ENCODE peak calls at places on chromosomes 2 and 18, in five cellular contexts. J, O, I, W and L are unnamed samples. For H3K27me3, the result is how much of the 10 kb centered on the place peaks cover.

GRCh38 chr18:5103286-5103685 is 93.8 kb downstream of the AKAIN1 start:
- DNase-seq in O (no peak), W (no peak), I (no peak), J (no peak), L (no peak)

GRCh38 chr2:233531880-233532458 is 34.6 kb downstream of the USP40 start:
- DNase-seq in O (no peak), J (no peak), I (peak), W (no peak), L (no peak)

GRCh38 chr2:231687133-231687852 is 21.0 kb upstream of the PTMA start:
- DNase-seq in I (peak), J (peak), O (peak), W (peak), L (peak)

GRCh38 chr18:43830905-43831304 is 553.6 kb upstream of the SYT4 start:
- DNase-seq in W (no peak), O (no peak), J (no peak), I (no peak), L (no peak)

GRCh38 chr2:120253021-120253882 is 600 bp downstream of the RALB start:
- DNase-seq in J (peak), O (peak), I (peak), W (peak), L (peak)

GRCh38 chr18:48002933-48003365 is 72.5 kb upstream of the SMAD2 start:
- DNase-seq in O (no peak), J (peak), W (no peak), I (peak), L (no peak)

GRCh38 chr2:109201465-109202420 is 72.7 kb downstream of the SH3RF3 start:
- DNase-seq in W (no peak), O (no peak), I (no peak), J (peak), L (no peak)

GRCh38 chr2:237217995-237218621 is 132.4 kb downstream of the COPS8 start:
- DNase-seq in O (no peak), W (no peak), I (no peak), J (no peak), L (no peak)

GRCh38 chr18:76658627-76659026 is 163.6 kb upstream of the ZNF516 start:
- DNase-seq in J (no peak), O (no peak), W (no peak), I (no peak), L (no peak)

GRCh38 chr2:227311861-227312506 is 13.1 kb upstream of the MFF start:
- DNase-seq in O (peak), J (no peak), W (no peak), I (no peak), L (no peak)

GRCh38 chr2:159118115-159118858 is 149.8 kb downstream of the TANC1 start:
- DNase-seq in J (peak), I (peak), O (peak), W (peak), L (peak)

GRCh38 chr18:5424903-5425302 is 118.9 kb downstream of the EPB41L3 start:
- DNase-seq in O (peak), J (no peak), W (no peak), I (no peak), L (no peak)

GRCh38 chr18:22173928-22174301 is 4.5 kb downstream of the GATA6 start:
- DNase-seq in O (no peak), W (no peak), J (no peak), I (no peak), L (no peak)

GRCh38 chr2:28188436-28188835 is 204.2 kb upstream of the FOSL2 start:
- DNase-seq in O (no peak), J (no peak), W (no peak), I (no peak), L (no peak)

GRCh38 chr2:118310016-118310877 is 222.0 kb downstream of the INSIG2 start:
- DNase-seq in I (no peak), O (no peak), W (peak), J (no peak), L (no peak)

GRCh38 chr18:8190980-8191379 is 418.3 kb upstream of the RAB12 start:
- DNase-seq in I (no peak), J (no peak), W (no peak), O (no peak), L (no peak)

GRCh38 chr2:12959935-12960334 is 243.2 kb downstream of the TRIB2 start:
- DNase-seq in I (no peak), O (no peak), J (no peak), W (no peak), L (no peak)

GRCh38 chr2:144099746-144100438 is 420.0 kb downstream of the ZEB2 start:
- DNase-seq in O (no peak), W (no peak), I (no peak), J (no peak), L (no peak)

GRCh38 chr2:6826081-6826913 is 39.4 kb downstream of the CMPK2 start:
- DNase-seq in O (peak), W (peak), J (no peak), I (peak), L (no peak)

GRCh38 chr2:118850171-118850900 is 2.9 kb upstream of the EN1 start:
- DNase-seq in I (no peak), O (no peak), J (no peak), W (no peak), L (no peak)

GRCh38 chr2:46098606-46099005 is 198.6 kb upstream of the EPAS1 start:
- DNase-seq in W (no peak), O (peak), J (no peak), I (no peak), L (no peak)

GRCh38 chr2:208049006-208049405 is 23.7 kb upstream of the PLEKHM3 start:
- DNase-seq in W (no peak), O (no peak), J (no peak), I (no peak), L (no peak)

GRCh38 chr2:71923887-71924533 is 223.7 kb downstream of the CYP26B1 start:
- DNase-seq in W (peak), J (peak), O (peak), I (peak), L (no peak)

GRCh38 chr18:2984703-2985261 is 28.2 kb downstream of the LPIN2 start:
- DNase-seq in W (no peak), O (peak), J (no peak), I (no peak), L (no peak)

GRCh38 chr2:156327835-156328401 is 4.6 kb downstream of the NR4A2 start:
- DNase-seq in W (peak), O (no peak), I (no peak), J (no peak), L (no peak)
- H3K27me3 ChIP-seq in W (under half), O (under half), I (half or more), J (half or more), L (under half)

GRCh38 chr2:130963058-130963848 is 126.5 kb downstream of the ARHGEF4 start:
- DNase-seq in I (no peak), J (no peak), O (no peak), W (no peak), L (no peak)
- H3K27me3 ChIP-seq in I (half or more), J (under half), O (under half), W (under half), L (under half)

DNA sequence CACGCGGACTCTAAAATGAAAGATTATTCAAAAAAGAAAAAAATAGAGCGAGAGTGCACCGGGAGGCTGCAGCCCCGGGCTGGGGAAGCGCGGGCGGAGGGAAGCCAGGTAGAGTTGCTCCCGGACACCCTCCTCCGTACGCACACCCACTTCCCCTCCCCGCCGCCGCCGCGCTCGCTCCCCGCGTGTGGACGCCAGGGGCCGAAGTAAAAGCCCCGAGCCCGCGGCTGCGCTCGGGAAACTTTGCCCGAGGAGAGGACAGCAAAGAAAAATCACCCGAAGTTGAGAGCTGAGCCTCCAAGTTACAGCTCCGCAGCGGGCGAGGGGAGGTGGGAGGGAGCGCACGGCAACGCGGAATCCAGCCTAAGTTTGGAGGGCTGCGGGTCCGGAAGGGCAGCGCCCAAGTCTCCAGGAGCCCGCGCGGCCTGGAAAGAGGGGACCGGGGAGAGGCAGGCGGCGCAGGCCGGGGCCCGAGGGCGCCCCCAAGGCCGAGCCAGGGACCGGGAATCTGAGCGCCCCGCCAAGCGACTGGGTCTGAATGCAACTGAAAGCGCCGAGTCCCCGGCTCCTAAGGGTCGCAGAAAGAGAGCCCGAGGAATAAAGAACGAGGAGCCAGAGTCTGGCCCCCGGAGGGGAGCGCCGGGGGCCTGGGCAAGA is 666 bp upstream of the BCL11A start:
- DNase-seq in W (no peak), O (no peak), J (peak), I (no peak), L (no peak)
- H3K27me3 ChIP-seq in W (under half), O (under half), J (half or more), I (half or more), L (under half)

DNA sequence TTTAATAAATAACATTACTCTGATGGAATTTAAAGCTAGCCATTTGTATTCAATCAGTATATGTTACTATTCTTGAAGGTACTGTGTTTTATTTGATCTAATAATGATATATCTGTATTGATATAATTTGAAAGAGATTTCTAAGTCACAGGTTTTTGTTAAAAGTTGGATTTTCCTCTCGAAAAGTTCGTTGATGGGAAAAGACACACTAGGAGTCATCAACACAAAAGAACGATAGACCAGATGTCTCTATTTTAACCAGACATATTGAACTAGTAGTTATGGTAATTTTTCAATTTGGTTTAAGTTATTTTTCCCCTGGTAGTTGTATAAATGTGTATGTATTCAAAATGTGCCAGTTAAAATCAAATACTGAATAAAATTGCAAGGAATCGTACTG is 2.5 kb downstream of the ASXL3 start:
- DNase-seq in W (no peak), O (no peak), I (no peak), J (no peak), L (no peak)
- H3K27me3 ChIP-seq in W (under half), O (under half), I (under half), J (under half), L (under half)

DNA sequence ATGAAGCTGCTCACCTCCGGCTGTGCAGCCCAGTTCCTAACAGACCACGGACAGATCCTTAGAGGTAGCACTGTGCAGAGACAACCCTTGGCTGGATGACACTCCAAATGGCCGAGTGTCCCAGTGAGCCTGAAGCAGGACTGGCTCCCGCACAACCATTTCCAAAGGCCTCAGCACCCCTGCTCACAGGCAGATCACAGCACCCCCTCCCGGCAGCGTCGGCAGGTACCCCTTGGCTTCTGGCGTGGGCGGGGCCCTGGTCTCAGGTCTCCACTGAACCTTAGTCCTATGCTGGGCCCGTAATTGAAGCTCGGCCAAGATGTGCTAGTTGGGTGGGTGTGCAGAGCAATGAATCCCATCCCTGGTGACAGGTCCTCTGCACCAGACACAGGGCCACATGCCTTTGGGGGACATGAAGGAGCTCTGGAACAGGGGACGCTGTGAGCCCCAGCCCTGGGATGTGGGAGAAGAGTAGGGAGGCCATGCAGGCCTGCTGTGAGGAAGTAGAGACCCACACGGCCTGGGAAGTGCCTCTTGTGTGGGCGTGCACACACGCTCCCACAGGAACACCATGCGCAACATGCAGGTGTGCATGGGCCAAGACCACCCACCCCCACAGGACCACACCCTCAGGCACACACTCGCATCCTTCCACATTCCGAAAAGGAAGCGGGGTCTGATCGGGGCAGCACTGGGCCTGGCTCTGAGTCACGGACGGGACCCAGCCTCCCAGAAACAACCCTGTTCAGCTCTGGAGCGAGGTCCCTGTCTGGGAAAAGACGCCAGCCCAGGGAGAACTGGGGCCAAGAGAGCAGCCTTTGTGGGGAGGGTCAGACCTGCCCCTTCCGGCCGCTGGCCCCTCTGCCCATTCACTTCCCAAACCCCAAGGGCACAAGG is 2.8 kb downstream of the DUSP2 start:
- DNase-seq in J (no peak), W (peak), I (no peak), O (peak), L (peak)
- H3K27me3 ChIP-seq in J (under half), W (under half), I (under half), O (under half), L (under half)

DNA sequence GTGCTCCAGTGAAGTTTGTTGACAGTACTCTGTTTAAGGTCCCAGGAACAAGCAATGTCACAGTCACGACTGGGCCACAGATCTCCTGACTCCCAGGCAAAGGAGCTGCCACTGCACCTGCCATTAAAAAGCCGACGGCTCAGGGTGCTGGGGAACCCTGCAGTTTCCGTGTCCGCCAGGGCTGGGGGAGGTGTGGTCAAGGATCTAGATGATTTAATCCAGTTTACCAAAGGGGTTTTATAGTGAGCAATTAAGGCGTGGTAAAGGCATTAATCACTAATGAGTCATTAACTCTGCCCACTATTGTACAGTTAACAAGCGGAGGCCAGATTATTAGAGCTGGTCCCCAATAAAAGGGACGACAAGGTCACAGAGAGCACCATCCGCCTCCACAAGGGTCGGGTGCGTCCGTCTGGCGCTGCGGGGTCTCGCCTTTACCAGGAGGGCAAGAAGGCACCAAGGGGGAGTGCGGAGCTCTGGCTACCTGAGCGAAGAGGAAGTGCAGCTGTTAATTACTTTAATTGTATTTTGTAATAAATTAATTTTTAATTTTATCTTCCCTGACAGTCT is 9.6 kb downstream of the RAX start:
- DNase-seq in O (no peak), W (no peak), J (no peak), I (no peak), L (no peak)
- H3K27me3 ChIP-seq in O (under half), W (under half), J (half or more), I (half or more), L (half or more)

GRCh38 chr18:57433492-57434176 is 1.5 kb upstream of the ONECUT2 start:
- DNase-seq in J (no peak), O (no peak), I (no peak), W (no peak), L (no peak)

GRCh38 chr18:57436193-57436964 is 1.2 kb downstream of the ONECUT2 start:
- DNase-seq in W (no peak), I (no peak), J (no peak), O (no peak), L (no peak)

GRCh38 chr18:57434177-57434535 is 1.0 kb upstream of the ONECUT2 start:
- DNase-seq in W (no peak), O (no peak), J (no peak), I (no peak), L (no peak)

GRCh38 chr18:57435851-57436192 is 648 bp downstream of the ONECUT2 start:
- DNase-seq in J (no peak), W (no peak), O (no peak), I (no peak), L (no peak)

DNA sequence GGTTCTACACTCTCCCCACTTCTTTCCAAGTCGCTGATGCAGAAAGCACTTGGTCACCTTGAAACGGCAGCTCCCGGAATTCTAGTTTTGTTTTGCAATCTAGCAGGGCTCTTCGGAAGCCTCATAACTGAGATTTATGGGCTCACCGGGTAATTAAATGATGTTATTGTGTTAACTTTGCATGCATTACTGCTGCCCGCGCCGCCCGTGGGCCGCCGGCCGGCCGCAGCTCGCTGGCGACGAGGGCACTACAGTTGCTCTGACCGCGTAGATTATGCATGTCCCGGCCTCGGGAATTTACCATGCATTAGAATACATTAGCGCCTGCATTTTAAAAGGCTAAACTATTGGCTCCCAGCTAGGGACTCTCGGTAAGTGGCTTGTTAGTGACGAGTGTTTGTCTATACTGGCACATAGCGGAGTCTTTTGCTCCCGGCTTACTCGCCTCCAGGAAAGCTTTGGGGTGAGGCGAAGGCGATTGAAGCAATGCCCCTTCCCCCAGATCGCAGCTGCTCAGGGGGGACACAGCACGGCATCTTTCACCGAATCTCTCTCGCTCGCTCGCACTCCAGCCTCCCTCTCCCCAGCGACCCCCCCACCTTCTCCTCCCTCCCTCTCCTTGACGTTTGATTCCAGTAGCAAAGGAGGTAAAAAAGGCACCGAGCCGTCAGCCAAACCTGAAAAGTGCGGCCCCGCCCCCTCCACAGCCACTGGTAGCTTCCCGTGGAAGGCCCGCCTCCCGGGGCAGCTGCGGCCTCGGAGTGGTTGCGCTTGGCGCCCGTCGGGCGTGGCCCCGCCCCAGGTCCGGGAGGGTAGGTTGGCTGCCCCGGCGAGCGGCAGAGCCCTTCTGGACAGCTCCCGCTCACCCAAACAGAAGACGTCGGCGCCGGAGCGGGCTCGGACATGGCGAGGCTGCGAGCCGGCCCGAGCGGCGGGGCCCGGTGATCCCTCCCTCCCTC is at the start of gene ONECUT2:
- DNase-seq in I (peak), J (peak), O (peak), W (peak), L (peak)
- H3K27me3 ChIP-seq in I (half or more), J (half or more), O (under half), W (under half), L (half or more)

GRCh38 chr2:148885988-148886387 is 11.0 kb downstream of the KIF5C start:
- DNase-seq in J (no peak), O (no peak), W (no peak), I (no peak), L (no peak)

GRCh38 chr2:148880636-148881035 is 5.6 kb downstream of the KIF5C start:
- DNase-seq in O (no peak), I (no peak), J (no peak), W (no peak), L (no peak)

GRCh38 chr2:148885209-148885608 is 10.2 kb downstream of the KIF5C start:
- DNase-seq in I (no peak), J (no peak), W (no peak), O (no peak), L (no peak)

GRCh38 chr2:148877403-148877740 is 2.3 kb downstream of the KIF5C start:
- DNase-seq in O (no peak), I (no peak), W (no peak), J (no peak), L (no peak)

DNA sequence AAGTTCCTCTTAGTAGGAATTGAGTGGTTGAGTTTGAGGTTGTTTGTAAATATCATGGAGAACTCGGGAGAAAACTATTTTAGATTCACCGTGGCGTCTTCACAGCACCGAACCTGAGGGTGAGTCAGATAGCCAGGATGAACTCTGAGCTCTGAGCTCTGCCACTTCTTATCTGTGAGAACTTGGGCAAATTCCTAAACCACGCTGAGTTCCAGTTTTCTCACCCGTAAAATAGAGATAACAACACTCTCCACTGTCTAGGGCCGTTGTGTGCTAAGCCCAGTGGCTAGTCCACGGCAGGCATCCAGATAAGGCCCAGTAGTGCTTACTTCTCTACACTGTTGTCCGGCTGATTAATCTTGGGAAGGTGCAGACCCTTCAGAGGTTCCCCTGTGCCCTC is 7.0 kb downstream of the KIF5C start:
- DNase-seq in J (no peak), W (no peak), I (no peak), O (peak), L (no peak)
- H3K27me3 ChIP-seq in J (under half), W (under half), I (half or more), O (under half), L (under half)